ENCODE peak calls at places on chromosomes 12 and 14, in five cellular contexts. W, E, M, A and J are unnamed samples.
A peak's percentile ranks its signal among the peaks of the same experiment; 100 is the strongest.

GRCh38 chr12:104677441-104678089 is 220.8 kb downstream of the CHST11 start:
- DNase-seq in W (no peak), E (no peak), M (no peak), A (no peak), J (no peak)

GRCh38 chr12:56078427-56078826 is 1.5 kb upstream of the ERBB3 start:
- DNase-seq in W (no peak), E (no peak), M (no peak), A (no peak), J (no peak)

GRCh38 chr12:92482599-92482998 is 220.2 kb upstream of the PLEKHG7 start:
- DNase-seq in W (no peak), E (no peak), M (no peak), A (no peak), J (no peak)

GRCh38 chr12:117033382-117034045 is 65.7 kb downstream of the TESC start:
- DNase-seq in W (no peak), E (no peak), M (peak; percentile 21), A (no peak), J (no peak)

GRCh38 chr14:60254176-60254575 is 5.2 kb downstream of the PPM1A start:
- DNase-seq in W (no peak), E (no peak), M (no peak), A (no peak), J (no peak)

GRCh38 chr14:96830946-96831345 is 33.8 kb downstream of the VRK1 start:
- DNase-seq in W (no peak), E (no peak), M (no peak), A (no peak), J (no peak)

GRCh38 chr14:93544212-93544611 is 113.5 kb downstream of the UNC79 start:
- DNase-seq in W (no peak), E (no peak), M (no peak), A (no peak), J (no peak)

GRCh38 chr12:66776974-66777373 is 98.1 kb upstream of the GRIP1 start:
- DNase-seq in W (no peak), E (peak; percentile 65), M (no peak), A (no peak), J (no peak)

GRCh38 chr12:53726342-53726741 is 910 bp downstream of the CALCOCO1 start:
- DNase-seq in W (peak; percentile 34), E (no peak), M (no peak), A (no peak), J (no peak)

GRCh38 chr14:94761348-94761998 is 8.4 kb downstream of the GSC start:
- DNase-seq in W (no peak), E (no peak), M (no peak), A (no peak), J (no peak)

GRCh38 chr12:54373619-54374554 is 9.6 kb upstream of the GPR84 start:
- DNase-seq in W (no peak), E (no peak), M (no peak), A (no peak), J (peak; percentile 93)

GRCh38 chr12:47795814-47796411 is 22.9 kb downstream of the SLC48A1 start:
- DNase-seq in W (no peak), E (no peak), M (no peak), A (no peak), J (no peak)

GRCh38 chr12:120394483-120395367 is 25.8 kb upstream of the MSI1 start:
- DNase-seq in W (no peak), E (no peak), M (no peak), A (no peak), J (no peak)

GRCh38 chr14:53525608-53526007 is 372.5 kb upstream of the DDHD1 start:
- DNase-seq in W (no peak), E (no peak), M (no peak), A (no peak), J (no peak)

GRCh38 chr12:2384533-2385328 is 331.9 kb downstream of the CACNA1C start:
- DNase-seq in W (peak; percentile 78), E (no peak), M (no peak), A (no peak), J (no peak)

GRCh38 chr14:102729268-102729667 is 48.0 kb upstream of the TRAF3 start:
- DNase-seq in W (no peak), E (no peak), M (no peak), A (no peak), J (no peak)